ENCODE peak calls at places on chromosomes 4 and X, in eight cellular contexts. P, T, L, W, H, R, S and F are unnamed samples.

GRCh38 chr4:76723916-76724315 is 174.0 kb downstream of the SOWAHB start:
- DNase-seq in P (no peak), T (no peak), L (no peak), W (no peak), H (peak; percentile 98), R (no peak), S (no peak), F (peak; percentile 77)

GRCh38 chr4:122313001-122313400 is 65.8 kb upstream of the ADAD1 start:
- DNase-seq in P (no peak), T (no peak), L (no peak), W (no peak), H (no peak), R (no peak), S (no peak), F (no peak)

GRCh38 chr4:143186202-143186601 is 1.5 kb downstream of the USP38 start:
- DNase-seq in P (no peak), T (no peak), L (no peak), W (no peak), H (peak; percentile 45), R (no peak), S (no peak), F (peak; percentile 51)

GRCh38 chr4:55442541-55442940 is 46.8 kb downstream of the TMEM165 start:
- DNase-seq in P (no peak), T (no peak), L (no peak), W (no peak), H (no peak), R (no peak), S (no peak), F (no peak)

GRCh38 chrX:20418809-20419208 is 152.1 kb upstream of the RPS6KA3 start:
- DNase-seq in P (no peak), T (no peak), L (no peak), W (no peak), H (no peak), R (no peak), S (no peak), F (no peak)

GRCh38 chrX:54640103-54640428 is 110.0 kb downstream of the GNL3L start:
- DNase-seq in P (no peak), T (no peak), L (no peak), W (no peak), H (no peak), R (no peak), S (no peak), F (no peak)

GRCh38 chrX:22296871-22297270 is 24.2 kb downstream of the CBLL2 start:
- DNase-seq in P (no peak), T (no peak), L (no peak), W (no peak), H (no peak), R (no peak), S (no peak), F (peak; percentile 54)

GRCh38 chr4:77852892-77853495 is 9.6 kb upstream of the MRPL1 start:
- DNase-seq in P (no peak), T (no peak), L (no peak), W (no peak), H (no peak), R (peak; percentile 39), S (no peak), F (no peak)

GRCh38 chrX:110509778-110510510 is 151.3 kb downstream of the RTL9 start:
- DNase-seq in P (no peak), T (no peak), L (no peak), W (no peak), H (peak; percentile 14), R (no peak), S (no peak), F (peak; percentile 7)

GRCh38 chr4:25098964-25099843 is 61.0 kb downstream of the SEPSECS start:
- DNase-seq in P (peak; percentile 59), T (peak; percentile 32), L (no peak), W (peak; percentile 90), H (peak; percentile 69), R (peak; percentile 70), S (peak; percentile 89), F (peak; percentile 15)

GRCh38 chr4:54099287-54099958 is 540 bp upstream of the GSX2 start:
- DNase-seq in P (no peak), T (no peak), L (no peak), W (no peak), H (peak; percentile 54), R (no peak), S (no peak), F (peak; percentile 10)

GRCh38 chr4:175456131-175456530 is 355.9 kb downstream of the GPM6A start:
- DNase-seq in P (no peak), T (no peak), L (no peak), W (no peak), H (no peak), R (no peak), S (no peak), F (no peak)

GRCh38 chrX:134636859-134637258 is 21.4 kb downstream of the PLAC1 start:
- DNase-seq in P (no peak), T (no peak), L (no peak), W (no peak), H (peak; percentile 49), R (no peak), S (no peak), F (peak; percentile 61)

GRCh38 chr4:3375688-3376087 is 66.1 kb upstream of the HGFAC start:
- DNase-seq in P (no peak), T (no peak), L (no peak), W (no peak), H (peak; percentile 62), R (no peak), S (peak; percentile 54), F (peak; percentile 52)

GRCh38 chrX:107659768-107660167 is 31.5 kb downstream of the PRPS1 start:
- DNase-seq in P (peak; percentile 51), T (peak; percentile 25), L (no peak), W (no peak), H (no peak), R (no peak), S (no peak), F (peak; percentile 82)

GRCh38 chrX:54482839-54483593 is 13.0 kb downstream of the FGD1 start:
- DNase-seq in P (no peak), T (no peak), L (no peak), W (no peak), H (no peak), R (peak; percentile 25), S (no peak), F (no peak)

GRCh38 chrX:114178126-114178525 is 405.8 kb upstream of the HTR2C start:
- DNase-seq in P (no peak), T (no peak), L (no peak), W (no peak), H (no peak), R (no peak), S (no peak), F (no peak)

GRCh38 chr4:153374471-153374870 is 30.0 kb downstream of the MND1 start:
- DNase-seq in P (no peak), T (no peak), L (no peak), W (no peak), H (no peak), R (no peak), S (no peak), F (peak; percentile 61)

GRCh38 chrX:119672252-119672825 is 20.6 kb downstream of the SEPTIN6 start:
- DNase-seq in P (no peak), T (no peak), L (no peak), W (no peak), H (no peak), R (no peak), S (no peak), F (no peak)

GRCh38 chrX:39759526-39760224 is 338.1 kb downstream of the BCOR start:
- DNase-seq in P (no peak), T (no peak), L (no peak), W (peak; percentile 23), H (peak; percentile 79), R (no peak), S (peak; percentile 59), F (peak; percentile 72)
- H3K4me1 ChIP-seq in P (peaks cover 5% of the 10 kb centered on the region), T (peaks cover 59% of the 10 kb centered on the region), L (no peaks in the 10 kb centered on the region), W (peaks cover 27% of the 10 kb centered on the region), H (peaks cover 65% of the 10 kb centered on the region), R (peaks cover 5% of the 10 kb centered on the region), S (peaks cover 16% of the 10 kb centered on the region), F (peaks cover 12% of the 10 kb centered on the region)

GRCh38 chr4:7148337-7148736 is 44.0 kb upstream of the SORCS2 start:
- DNase-seq in P (no peak), T (no peak), L (no peak), W (no peak), H (no peak), R (no peak), S (no peak), F (no peak)

GRCh38 chr4:7147261-7147660 is 45.1 kb upstream of the SORCS2 start:
- DNase-seq in P (no peak), T (no peak), L (no peak), W (no peak), H (no peak), R (no peak), S (no peak), F (no peak)

GRCh38 chr4:7146764-7147071 is 45.6 kb upstream of the SORCS2 start:
- DNase-seq in P (no peak), T (no peak), L (no peak), W (no peak), H (no peak), R (no peak), S (no peak), F (no peak)

GRCh38 chr4:7146059-7146763 is 46.1 kb upstream of the SORCS2 start:
- DNase-seq in P (no peak), T (no peak), L (no peak), W (no peak), H (no peak), R (no peak), S (no peak), F (no peak)

GRCh38 chr4:7147661-7148310 is 44.6 kb upstream of the SORCS2 start:
- DNase-seq in P (no peak), T (no peak), L (no peak), W (no peak), H (no peak), R (no peak), S (no peak), F (no peak)
- H3K27me3 ChIP-seq in P (peaks cover 68% of the 10 kb centered on the region), T (no peaks in the 10 kb centered on the region), L (no peaks in the 10 kb centered on the region), W (peaks cover 31% of the 10 kb centered on the region), H (peaks cover 14% of the 10 kb centered on the region), R (peaks cover 4% of the 10 kb centered on the region), S (no peaks in the 10 kb centered on the region), F (peaks cover 31% of the 10 kb centered on the region)

GRCh38 chr4:83002329-83002728 is 8.3 kb downstream of the LIN54 start:
- DNase-seq in P (no peak), T (no peak), L (no peak), W (no peak), H (no peak), R (no peak), S (no peak), F (no peak)

GRCh38 chr4:82994834-82995233 is 15.8 kb downstream of the LIN54 start:
- DNase-seq in P (no peak), T (no peak), L (no peak), W (no peak), H (no peak), R (no peak), S (no peak), F (no peak)

DNA sequence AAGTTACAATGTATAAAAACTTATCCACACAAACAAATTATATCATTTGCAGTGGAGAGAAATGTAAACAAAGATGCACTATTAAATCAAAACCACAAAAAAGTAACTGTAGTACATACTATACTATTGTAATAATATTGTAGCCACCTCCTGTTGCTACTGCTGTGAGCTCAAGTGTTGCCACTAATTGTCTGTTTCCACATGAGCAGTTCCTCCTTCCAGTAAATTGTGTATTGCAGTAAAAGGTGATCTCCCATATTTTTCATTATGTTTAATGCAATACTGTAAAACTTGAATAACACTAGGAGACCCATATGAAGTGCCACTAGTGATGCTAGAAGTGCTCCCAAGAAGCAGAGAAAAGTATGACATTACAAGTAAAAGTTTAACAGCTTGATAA is 11.7 kb downstream of the LIN54 start:
- DNase-seq in P (no peak), T (no peak), L (no peak), W (no peak), H (no peak), R (no peak), S (no peak), F (no peak)
- H3K36me3 ChIP-seq in P (no peaks in the 10 kb centered on the region), T (no peaks in the 10 kb centered on the region), L (no peaks in the 10 kb centered on the region), W (no peaks in the 10 kb centered on the region), H (no peaks in the 10 kb centered on the region), R (no peaks in the 10 kb centered on the region), S (no peaks in the 10 kb centered on the region), F (no peaks in the 10 kb centered on the region)

GRCh38 chrX:130094712-130095111 is 15.6 kb downstream of the ELF4 start:
- DNase-seq in P (no peak), T (no peak), L (no peak), W (no peak), H (no peak), R (no peak), S (no peak), F (no peak)
- H3K4me1 ChIP-seq in P (peaks cover 50% of the 10 kb centered on the region), T (peaks cover 21% of the 10 kb centered on the region), L (no peaks in the 10 kb centered on the region), W (peaks cover 38% of the 10 kb centered on the region), H (no peaks in the 10 kb centered on the region), R (peaks cover 35% of the 10 kb centered on the region), S (peaks cover 12% of the 10 kb centered on the region), F (peaks cover 13% of the 10 kb centered on the region)